ENCODE peak calls at places on chromosomes 7 and 10, in five cellular contexts. E, Y, U, L and I are unnamed samples.

GRCh38 chr10:56349611-56350010 is 11.4 kb downstream of the ZWINT start:
- DNase-seq in E (no peak), U (no peak), Y (no peak), L (no peak), I (no peak)

GRCh38 chr10:98173258-98173657 is 38.8 kb downstream of the R3HCC1L start:
- DNase-seq in E (no peak), U (no peak), Y (no peak), L (no peak), I (no peak)

GRCh38 chr10:3877092-3878000 is 92.3 kb upstream of the KLF6 start:
- DNase-seq in L (no peak), U (no peak), Y (no peak), E (no peak), I (peak)

GRCh38 chr7:121797283-121798037 is 75.5 kb upstream of the PTPRZ1 start:
- DNase-seq in U (peak), E (peak), L (no peak), Y (no peak), I (peak)

GRCh38 chr10:110569736-110570135 is 2.2 kb downstream of the SMC3 start:
- DNase-seq in Y (no peak), E (no peak), L (no peak), U (no peak), I (no peak)

GRCh38 chr10:13089345-13089744 is 10.6 kb upstream of the OPTN start:
- DNase-seq in U (no peak), E (no peak), Y (no peak), L (no peak), I (no peak)

GRCh38 chr7:109879429-109879828 is 1211.5 kb upstream of the LRRN3 start:
- DNase-seq in E (no peak), L (no peak), U (no peak), Y (no peak), I (no peak)

GRCh38 chr7:22105550-22105949 is 159.9 kb upstream of the CDCA7L start:
- DNase-seq in Y (no peak), U (no peak), L (no peak), E (no peak), I (no peak)

GRCh38 chr10:62426086-62426485 is 51.9 kb downstream of the ZNF365 start:
- DNase-seq in L (no peak), E (no peak), U (no peak), Y (peak), I (peak)

GRCh38 chr7:122316467-122317394 is 12.2 kb upstream of the FEZF1 start:
- DNase-seq in Y (no peak), L (no peak), U (no peak), E (no peak), I (peak)

GRCh38 chr10:48383393-48383792 is 76.9 kb downstream of the MAPK8 start:
- DNase-seq in L (no peak), Y (no peak), U (no peak), E (no peak), I (no peak)

GRCh38 chr7:148262721-148263229 is 327.8 kb upstream of the C7orf33 start:
- DNase-seq in E (peak), U (peak), L (peak), Y (peak), I (peak)

GRCh38 chr7:105906690-105907089 is 30.3 kb upstream of the ATXN7L1 start:
- DNase-seq in Y (no peak), E (peak), U (no peak), L (no peak), I (no peak)